ENCODE peak calls at places on chromosomes 3 and 15, in eight cellular contexts. Z is Daoy, Y is nephron progenitor cell, E is T-helper 1 cell, L is cardiac fibroblast, R is AML-193, S is OCI-LY7, M is astrocyte of the spinal cord. N is an unnamed sample.

GRCh38 chr15:77901921-77902750 is 175.4 kb downstream of the TBC1D2B start:
- DNase-seq in Z (no peak), Y (peak; percentile 26), E (no peak), L (no peak), R (no peak), S (peak; percentile 31), M (no peak), N (no peak)

GRCh38 chr3:160707187-160707789 is 30.3 kb downstream of the ARL14 start:
- DNase-seq in Z (peak; percentile 52), Y (peak; percentile 16), E (peak; percentile 24), L (peak; percentile 71), R (peak; percentile 65), S (peak; percentile 58), M (peak; percentile 58), N (peak; percentile 38)

GRCh38 chr3:60742606-60743145 is 508.6 kb downstream of the FHIT start:
- DNase-seq in Z (no peak), Y (peak; percentile 46), E (no peak), L (peak; percentile 17), R (no peak), S (no peak), M (peak; percentile 78), N (no peak)

GRCh38 chr3:126511291-126511690 is 6.3 kb downstream of the UROC1 start:
- DNase-seq in Z (no peak), Y (no peak), E (no peak), L (no peak), R (no peak), S (no peak), M (no peak), N (no peak)

GRCh38 chr3:75737831-75738493 is 47.4 kb downstream of the ZNF717 start:
- DNase-seq in Z (no peak), Y (no peak), E (no peak), L (peak; percentile 10), R (no peak), S (no peak), M (peak; percentile 46), N (peak; percentile 35)

GRCh38 chr15:59847925-59848415 is 156.1 kb upstream of the FOXB1 start:
- DNase-seq in Z (no peak), Y (no peak), E (no peak), L (no peak), R (no peak), S (no peak), M (no peak), N (no peak)

GRCh38 chr3:58308728-58309127 is 2.4 kb downstream of the HTD2 start:
- DNase-seq in Z (no peak), Y (no peak), E (no peak), L (peak; percentile 24), R (no peak), S (no peak), M (no peak), N (no peak)

GRCh38 chr3:24586920-24587319 is 92.3 kb upstream of the THRB start:
- DNase-seq in Z (no peak), Y (no peak), E (no peak), L (no peak), R (no peak), S (no peak), M (no peak), N (no peak)

GRCh38 chr3:147915057-147915456 is 505.9 kb downstream of the ZIC1 start:
- DNase-seq in Z (peak; percentile 41), Y (no peak), E (no peak), L (no peak), R (no peak), S (no peak), M (peak; percentile 54), N (no peak)